ENCODE peak calls at places on chromosome 21, in eight cellular contexts. T is SK-N-SH, Q is mesendoderm, M is endothelial cell of umbilical vein, U is GM23338, F is psoas muscle, X is PC-3, E is tibial nerve. W is an unnamed sample. For H3K4me1, the result is how much of the 10 kb centered on the place peaks cover.

GRCh38 chr21:36535618-36536241 is 55.8 kb upstream of the CLDN14 start:
- DNase-seq in E (no peak), X (no peak), F (no peak), T (no peak), Q (no peak), M (no peak), U (no peak), W (no peak)

GRCh38 chr21:46157396-46157986 is 2.1 kb upstream of the FTCD start:
- DNase-seq in X (no peak), M (no peak), E (peak), Q (no peak), T (no peak), F (no peak), U (no peak), W (no peak)

GRCh38 chr21:15539376-15539775 is 190.4 kb upstream of the USP25 start:
- DNase-seq in X (peak), U (no peak), E (no peak), Q (no peak), M (no peak), T (no peak), F (no peak), W (no peak)

GRCh38 chr21:42474982-42475381 is 21.0 kb downstream of the RSPH1 start:
- DNase-seq in E (no peak), F (no peak), M (no peak), Q (no peak), U (no peak), T (peak), X (no peak), W (no peak)

GRCh38 chr21:28387220-28387619 is 605.5 kb downstream of the LTN1 start:
- DNase-seq in E (no peak), U (no peak), T (no peak), M (no peak), Q (no peak), F (no peak), X (no peak), W (no peak)

GRCh38 chr21:15063081-15063820 is 1.5 kb downstream of the NRIP1 start:
- DNase-seq in Q (peak), X (peak), E (no peak), U (no peak), T (no peak), F (peak), M (peak), W (peak)

GRCh38 chr21:31410763-31411278 is 66.8 kb upstream of the TIAM1 start:
- DNase-seq in U (no peak), F (no peak), X (no peak), M (no peak), Q (no peak), T (no peak), E (no peak), W (no peak)

GRCh38 chr21:15028186-15028585 is 36.6 kb downstream of the NRIP1 start:
- DNase-seq in U (no peak), E (no peak), X (no peak), F (no peak), Q (no peak), M (peak), T (no peak), W (no peak)

GRCh38 chr21:29342394-29342957 is 43.8 kb downstream of the BACH1 start:
- DNase-seq in E (peak), T (peak), X (peak), Q (no peak), U (no peak), F (peak), M (peak), W (no peak)

GRCh38 chr21:38037416-38037815 is 121.2 kb upstream of the KCNJ6 start:
- DNase-seq in Q (no peak), F (no peak), U (no peak), M (peak), X (peak), E (no peak), T (no peak), W (no peak)

GRCh38 chr21:36425286-36425685 is 40.1 kb downstream of the CHAF1B start:
- DNase-seq in Q (no peak), M (no peak), U (no peak), T (no peak), E (no peak), X (no peak), F (peak), W (no peak)

GRCh38 chr21:34054259-34054658 is 19.1 kb upstream of the MRPS6 start:
- DNase-seq in E (no peak), U (no peak), Q (no peak), F (no peak), M (no peak), T (no peak), X (no peak), W (no peak)

GRCh38 chr21:23394458-23394857 is 2212.8 kb downstream of the MRPL39 start:
- DNase-seq in E (no peak), M (peak), X (peak), Q (no peak), T (no peak), F (no peak), U (no peak), W (no peak)

GRCh38 chr21:30058928-30059327 is 107.7 kb downstream of the CLDN17 start:
- DNase-seq in E (no peak), F (no peak), T (no peak), M (no peak), Q (peak), X (no peak), U (no peak), W (no peak)

DNA sequence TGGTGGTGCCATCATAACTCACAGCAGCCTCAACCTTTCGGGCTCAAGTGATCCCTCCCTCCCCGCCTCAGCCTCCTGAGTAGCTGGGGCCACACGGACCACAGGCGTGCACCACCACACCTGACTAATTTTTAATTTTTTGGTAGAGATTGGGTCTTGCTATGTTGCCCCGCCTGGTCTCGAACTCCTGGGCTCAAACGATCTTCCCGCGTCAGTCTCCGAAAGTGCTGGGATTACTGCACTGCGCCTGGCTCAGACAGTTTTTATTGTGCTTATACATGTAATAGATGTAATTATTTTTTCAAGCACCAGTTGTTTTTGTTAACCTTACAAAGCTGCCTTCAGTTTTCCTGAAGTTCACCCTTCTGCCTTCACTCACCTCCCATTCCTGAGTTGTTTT is 38.0 kb upstream of the HMGN1 start:
- DNase-seq in X (no peak), F (no peak), E (no peak), U (no peak), Q (no peak), M (no peak), T (no peak), W (no peak)
- H3K4me3 ChIP-seq in X (peak), F (peak), E (peak), U (peak), Q (no peak), M (no peak), T (peak), W (no peak)

GRCh38 chr21:44285547-44285992 is at the start of gene AIRE:
- DNase-seq in T (peak), F (peak), U (peak), Q (peak), M (no peak), E (no peak), X (no peak), W (no peak)
- H3K27ac ChIP-seq in T (no peak), F (no peak), U (no peak), Q (no peak), M (no peak), E (no peak), X (no peak), W (no peak)

DNA sequence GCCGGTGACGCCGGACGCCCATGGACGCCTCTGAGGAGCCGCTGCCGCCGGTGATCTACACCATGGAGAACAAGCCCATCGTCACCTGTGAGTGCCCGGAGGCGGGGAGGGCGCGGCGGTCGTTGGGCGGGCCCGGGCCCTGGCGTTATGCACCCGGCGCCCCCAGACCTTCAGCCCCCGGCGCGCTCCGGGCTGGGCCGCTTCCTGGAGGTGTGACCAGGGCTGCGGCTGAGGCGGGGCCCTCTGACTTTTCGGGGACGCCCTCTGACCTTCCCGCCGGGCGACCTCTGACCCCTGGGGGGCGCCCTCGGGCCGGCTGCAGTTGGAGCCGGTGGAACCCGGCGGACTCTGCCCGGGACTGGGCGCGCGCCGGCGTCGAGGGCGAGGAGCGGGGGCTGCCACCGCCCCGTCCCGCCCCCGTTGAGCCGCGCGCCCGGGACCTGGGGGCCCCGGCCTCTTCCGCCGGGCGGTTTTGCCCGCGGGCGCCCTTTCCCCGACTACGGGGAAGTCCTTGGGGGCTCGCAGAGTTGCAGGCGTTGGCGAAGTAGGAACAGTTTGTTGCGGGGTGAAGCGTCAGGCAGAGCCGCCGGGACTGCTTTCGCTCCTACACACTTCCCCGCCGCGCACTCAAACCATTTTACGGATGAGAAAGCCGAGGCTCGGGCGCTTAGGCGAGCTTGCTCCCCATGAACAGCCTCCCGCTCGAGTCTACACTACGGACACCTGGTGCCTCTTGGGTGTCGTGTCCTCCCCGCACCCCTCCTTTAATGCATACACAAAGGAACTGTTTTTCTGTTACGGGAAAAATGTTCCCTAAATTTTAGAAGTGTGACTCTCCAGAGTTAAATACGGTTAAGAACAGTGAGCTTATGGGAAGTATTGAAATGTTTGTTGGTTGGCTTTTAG is 618 bp downstream of the TRAPPC10 start:
- DNase-seq in E (no peak), Q (peak), X (peak), F (peak), M (peak), T (peak), U (peak), W (peak)
- H3K4me1 ChIP-seq in E (under half), Q (under half), X (under half), F (under half), M (under half), T (under half), U (under half), W (half or more)

GRCh38 chr21:35258521-35258920 is 209.4 kb upstream of the RUNX1 start:
- DNase-seq in T (no peak), F (no peak), M (no peak), U (no peak), Q (no peak), X (no peak), E (no peak), W (no peak)

GRCh38 chr21:35254752-35255138 is 205.6 kb upstream of the RUNX1 start:
- DNase-seq in F (no peak), U (no peak), E (no peak), T (no peak), Q (no peak), M (no peak), X (no peak), W (no peak)

GRCh38 chr21:35257413-35257812 is 208.3 kb upstream of the RUNX1 start:
- DNase-seq in Q (no peak), U (no peak), E (no peak), F (peak), T (no peak), M (peak), X (peak), W (no peak)

GRCh38 chr21:35254006-35254751 is 205.1 kb upstream of the RUNX1 start:
- DNase-seq in Q (no peak), M (no peak), E (no peak), F (no peak), U (no peak), X (peak), T (no peak), W (no peak)

DNA sequence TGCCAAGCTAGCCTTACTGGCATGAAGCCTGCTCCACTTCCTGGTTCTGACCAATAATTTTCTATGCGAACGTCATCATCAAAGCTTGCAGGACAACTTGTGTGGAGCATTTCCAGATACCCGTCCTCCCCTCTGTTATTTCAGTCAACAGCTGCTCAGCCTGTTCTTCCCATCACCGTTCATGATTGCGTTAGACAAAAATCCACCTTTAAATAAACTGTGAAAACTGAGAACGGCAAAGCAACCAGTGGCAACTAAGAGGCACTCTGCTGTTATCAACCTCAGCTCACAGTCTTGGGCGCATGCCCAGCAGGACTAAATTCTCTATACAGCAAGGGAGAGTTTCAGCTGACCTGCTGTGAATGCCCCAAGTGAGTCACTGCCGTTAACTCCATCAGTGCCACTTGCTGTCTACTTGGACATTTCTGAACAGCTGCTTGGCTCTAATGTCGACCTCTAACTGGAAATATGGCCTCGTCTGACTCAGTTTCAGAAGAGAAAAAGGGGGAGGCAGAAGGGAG is 207.4 kb upstream of the RUNX1 start:
- DNase-seq in T (peak), U (no peak), Q (peak), X (peak), E (peak), F (peak), M (peak), W (no peak)
- H3K4me3 ChIP-seq in T (peak), U (no peak), Q (no peak), X (peak), E (peak), F (peak), M (peak), W (no peak)

W was measured in CD4-positive, alpha-beta memory T cell.